ENCODE peak calls at places on chromosomes 3 and 15, in six cellular contexts. V, S, B, Z, A and M are unnamed samples. For H3K36me3, the result is how much of the 10 kb centered on the place peaks cover.

GRCh38 chr3:52063026-52063723 is 6.8 kb upstream of the DUSP7 start:
- DNase-seq in S (no peak), A (no peak), B (no peak), Z (no peak), V (no peak), M (no peak)

GRCh38 chr15:66236806-66237205 is 16.7 kb downstream of the MEGF11 start:
- DNase-seq in S (no peak), V (no peak), Z (no peak), A (no peak), B (no peak), M (no peak)

GRCh38 chr3:15439476-15439875 is 12.1 kb downstream of the EAF1 start:
- DNase-seq in A (no peak), S (no peak), B (no peak), Z (no peak), V (no peak), M (no peak)

GRCh38 chr3:38655708-38656300 is 6.3 kb upstream of the SCN5A start:
- DNase-seq in V (peak), S (peak), B (peak), Z (peak), A (no peak), M (no peak)

GRCh38 chr3:189897406-189897805 is 223.3 kb downstream of the P3H2 start:
- DNase-seq in A (no peak), V (no peak), S (no peak), Z (no peak), B (no peak), M (no peak)

GRCh38 chr15:63349621-63350020 is 32.0 kb downstream of the CA12 start:
- DNase-seq in Z (no peak), B (no peak), V (no peak), S (no peak), A (no peak), M (no peak)

GRCh38 chr3:42729404-42730145 is 27.0 kb upstream of the HHATL start:
- DNase-seq in S (no peak), V (no peak), A (no peak), B (no peak), Z (no peak), M (no peak)

GRCh38 chr15:70217246-70218160 is 119.8 kb upstream of the TLE3 start:
- DNase-seq in B (no peak), Z (no peak), S (no peak), A (no peak), V (no peak), M (no peak)

GRCh38 chr3:141487419-141488345 is 855 bp downstream of the RASA2 start:
- DNase-seq in V (peak), S (peak), A (no peak), B (peak), Z (peak), M (peak)

GRCh38 chr3:63912768-63913588 is 795 bp upstream of the SCAANT1 start:
- DNase-seq in A (no peak), V (peak), Z (no peak), S (peak), B (peak), M (peak)

DNA sequence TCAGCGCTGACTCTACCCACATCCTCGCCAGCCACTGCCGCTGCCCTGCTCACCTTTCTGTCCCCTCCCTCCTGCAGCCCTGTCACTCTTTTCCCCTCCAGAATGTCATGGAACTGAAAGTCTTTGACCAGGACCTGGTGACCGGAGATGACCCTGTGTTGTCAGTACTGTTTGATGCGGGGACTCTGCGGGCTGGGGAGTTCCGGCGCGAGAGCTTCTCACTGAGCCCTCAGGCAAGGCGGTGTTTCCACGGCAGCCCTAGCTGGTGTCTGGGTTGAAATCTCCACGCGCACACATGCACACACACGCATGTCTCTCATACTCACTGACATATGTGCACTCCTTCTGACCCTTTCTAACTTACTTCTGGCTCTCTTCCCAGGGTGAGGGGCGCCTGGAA is 2.0 kb downstream of the PLA2G4B start:
- DNase-seq in A (no peak), S (no peak), B (no peak), Z (no peak), V (no peak), M (no peak)
- H3K36me3 ChIP-seq in A (under half), S (under half), B (under half), Z (under half), V (under half), M (half or more)

GRCh38 chr3:9384141-9384828 is 13.1 kb upstream of the SETD5 start:
- DNase-seq in B (no peak), S (no peak), A (no peak), Z (no peak), V (peak), M (no peak)

GRCh38 chr3:9386501-9387321 is 10.7 kb upstream of the SETD5 start:
- DNase-seq in Z (no peak), S (no peak), V (no peak), A (no peak), B (no peak), M (no peak)

GRCh38 chr3:9387322-9387655 is 10.1 kb upstream of the SETD5 start:
- DNase-seq in B (no peak), A (no peak), V (no peak), Z (no peak), S (no peak), M (no peak)

GRCh38 chr3:9386060-9386459 is 11.4 kb upstream of the SETD5 start:
- DNase-seq in B (no peak), V (no peak), Z (no peak), S (no peak), A (no peak), M (no peak)

GRCh38 chr3:9385209-9385936 is 12.0 kb upstream of the SETD5 start:
- DNase-seq in A (no peak), S (no peak), Z (no peak), V (no peak), B (no peak), M (no peak)
- H3K36me3 ChIP-seq in A (under half), S (under half), Z (half or more), V (half or more), B (under half), M (half or more)

GRCh38 chr15:75656331-75656730 is 8.6 kb downstream of the SNX33 start:
- DNase-seq in Z (no peak), A (no peak), S (no peak), B (no peak), V (no peak), M (no peak)

GRCh38 chr15:75659141-75659771 is 11.5 kb downstream of the SNX33 start:
- DNase-seq in S (no peak), A (no peak), Z (no peak), V (no peak), B (no peak), M (no peak)

GRCh38 chr15:75655911-75656310 is 8.2 kb downstream of the SNX33 start:
- DNase-seq in B (no peak), A (no peak), Z (no peak), S (no peak), V (no peak), M (no peak)

GRCh38 chr15:75654201-75654907 is 6.6 kb downstream of the SNX33 start:
- DNase-seq in B (no peak), A (no peak), Z (no peak), S (no peak), V (no peak), M (no peak)

GRCh38 chr15:75656813-75657212 is 9.1 kb downstream of the SNX33 start:
- DNase-seq in V (no peak), Z (no peak), A (no peak), B (no peak), S (no peak), M (no peak)
- H3K36me3 ChIP-seq in V (under half), Z (under half), A (under half), B (under half), S (under half), M (under half)

GRCh38 chr15:34933432-34933975 is 36.0 kb downstream of the AQR start:
- DNase-seq in S (no peak), Z (no peak), B (no peak), A (no peak), V (no peak), M (no peak)
- H3K36me3 ChIP-seq in S (half or more), Z (under half), B (under half), A (under half), V (half or more), M (half or more)

GRCh38 chr3:45729614-45730013 is 40.4 kb downstream of the SACM1L start:
- DNase-seq in B (no peak), A (no peak), V (no peak), Z (no peak), S (no peak), M (no peak)

GRCh38 chr3:45724919-45725318 is 35.7 kb downstream of the SACM1L start:
- DNase-seq in A (no peak), Z (no peak), S (no peak), V (no peak), B (no peak), M (no peak)

DNA sequence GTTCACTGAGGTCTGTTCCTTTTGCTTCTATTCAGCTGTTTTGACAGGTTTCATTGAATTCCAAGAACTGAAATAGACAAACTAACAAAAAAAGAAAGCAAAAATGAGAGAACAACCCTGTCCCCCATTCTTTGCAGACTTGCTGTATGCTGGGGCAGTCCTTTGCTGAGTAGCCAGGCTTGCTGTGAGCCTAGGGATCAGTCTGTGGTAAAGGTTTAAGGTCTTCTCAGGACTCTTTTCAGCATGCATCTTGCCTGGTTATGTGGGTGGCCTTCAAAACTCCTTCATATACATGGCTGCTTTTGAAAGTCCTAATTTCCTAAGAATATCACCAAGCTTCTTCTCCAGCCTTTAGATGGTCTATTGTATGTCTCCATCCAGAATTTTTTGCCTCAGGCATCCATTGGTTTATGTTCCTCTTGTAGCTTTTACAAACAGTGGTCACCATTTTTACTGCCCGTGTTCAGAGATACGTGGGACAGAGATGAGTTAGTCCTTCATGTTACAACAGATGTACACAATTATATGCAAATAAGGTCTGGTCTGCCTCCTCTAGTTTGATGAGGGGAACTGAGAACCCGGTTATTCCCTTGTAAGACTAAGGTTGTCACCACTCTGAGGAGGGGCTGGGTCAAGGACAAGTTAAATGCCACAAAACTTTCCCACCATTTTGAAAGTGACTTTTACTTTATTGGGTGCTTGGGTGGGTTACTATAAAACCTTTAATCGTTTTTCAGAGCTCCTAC is 41.4 kb downstream of the SACM1L start:
- DNase-seq in B (no peak), S (no peak), A (no peak), Z (no peak), V (no peak), M (no peak)
- H3K36me3 ChIP-seq in B (under half), S (under half), A (under half), Z (under half), V (under half), M (half or more)